ENCODE peak calls at places on chromosome 19, in nine cellular contexts. C is cardiac muscle cell, J is body of pancreas, W is IMR-90, L is AG10803, B is Peyer's patch, T is fibroblast of pulmonary artery, F is OCI-LY7, Z is left ventricle myocardium inferior. E is an unnamed sample.

GRCh38 chr19:16714702-16715294 is 4.8 kb upstream of the NWD1 start:
- DNase-seq in C (peak), J (peak), W (peak), L (peak), B (peak), T (peak), F (peak), Z (peak), E (peak)

GRCh38 chr19:30523791-30524190 is 151.6 kb downstream of the ZNF536 start:
- DNase-seq in C (no peak), J (no peak), W (no peak), L (no peak), B (no peak), T (no peak), F (no peak), Z (no peak), E (no peak)

GRCh38 chr19:19655051-19655594 is 8.4 kb downstream of the ATP13A1 start:
- DNase-seq in C (no peak), J (no peak), W (no peak), L (no peak), B (no peak), T (no peak), F (no peak), Z (no peak), E (no peak)

GRCh38 chr19:16381756-16382401 is 57.3 kb downstream of the KLF2 start:
- DNase-seq in C (peak), J (peak), W (no peak), L (peak), B (peak), T (peak), F (no peak), Z (peak), E (peak)

GRCh38 chr19:17327654-17328516 is 6.8 kb downstream of the ANO8 start:
- DNase-seq in C (peak), J (peak), W (no peak), L (no peak), B (peak), T (peak), F (no peak), Z (no peak), E (peak)

GRCh38 chr19:41351339-41352245 is 2.1 kb downstream of the TGFB1 start:
- DNase-seq in C (peak), J (no peak), W (peak), L (peak), B (peak), T (peak), F (peak), Z (peak), E (peak)

GRCh38 chr19:17027428-17027816 is 812 bp upstream of the CPAMD8 start:
- DNase-seq in C (no peak), J (no peak), W (no peak), L (no peak), B (no peak), T (no peak), F (no peak), Z (no peak), E (no peak)

GRCh38 chr19:29375429-29376093 is 150.2 kb upstream of the VSTM2B start:
- DNase-seq in C (no peak), J (no peak), W (no peak), L (no peak), B (peak), T (no peak), F (no peak), Z (no peak), E (no peak)

GRCh38 chr19:45408830-45409593 is 2.6 kb downstream of the POLR1G start:
- DNase-seq in C (no peak), J (no peak), W (no peak), L (no peak), B (no peak), T (no peak), F (no peak), Z (no peak), E (no peak)

GRCh38 chr19:41872384-41872774 is 4.7 kb upstream of the CD79A start:
- DNase-seq in C (no peak), J (no peak), W (no peak), L (no peak), B (no peak), T (no peak), F (no peak), Z (no peak), E (peak)

GRCh38 chr19:16301999-16302694 is 22.5 kb upstream of the KLF2 start:
- DNase-seq in C (no peak), J (no peak), W (peak), L (peak), B (no peak), T (peak), F (peak), Z (no peak), E (peak)

GRCh38 chr19:44344255-44344654 is 12.2 kb downstream of the ZNF112 start:
- DNase-seq in C (no peak), J (no peak), W (no peak), L (no peak), B (no peak), T (no peak), F (peak), Z (no peak), E (no peak)
- H3K4me3 ChIP-seq in C (no peak), J (no peak), W (no peak), L (no peak), B (no peak), T (no peak), F (no peak), Z (no peak), E (no peak)

GRCh38 chr19:54145541-54146158 is 8.1 kb downstream of the CNOT3 start:
- DNase-seq in C (no peak), J (no peak), W (no peak), L (no peak), B (no peak), T (no peak), F (no peak), Z (no peak), E (no peak)

GRCh38 chr19:54137913-54138776 is 583 bp downstream of the CNOT3 start:
- DNase-seq in C (no peak), J (peak), W (no peak), L (no peak), B (no peak), T (no peak), F (peak), Z (no peak), E (peak)

GRCh38 chr19:54138777-54139256 is 1.3 kb downstream of the CNOT3 start:
- DNase-seq in C (no peak), J (no peak), W (no peak), L (no peak), B (no peak), T (no peak), F (no peak), Z (no peak), E (no peak)

GRCh38 chr19:54141356-54141755 is 3.8 kb downstream of the CNOT3 start:
- DNase-seq in C (no peak), J (no peak), W (peak), L (peak), B (no peak), T (no peak), F (no peak), Z (no peak), E (no peak)

GRCh38 chr19:54142166-54142780 is 4.7 kb downstream of the CNOT3 start:
- DNase-seq in C (no peak), J (no peak), W (peak), L (no peak), B (no peak), T (no peak), F (no peak), Z (no peak), E (no peak)
- TF ChIP-seq CTCF in C (no peak), J (no peak), W (no peak), L (no peak), B (no peak), T (no peak), F (no peak), Z (no peak), E (no peak)

GRCh38 chr19:409515-410242 is 732 bp upstream of the C2CD4C start:
- DNase-seq in C (no peak), J (peak), W (no peak), L (no peak), B (peak), T (no peak), F (peak), Z (no peak), E (no peak)
- H3K4me3 ChIP-seq in C (peak), J (no peak), W (peak), L (no peak), B (peak), T (no peak), F (peak), Z (peak), E (no peak)

DNA sequence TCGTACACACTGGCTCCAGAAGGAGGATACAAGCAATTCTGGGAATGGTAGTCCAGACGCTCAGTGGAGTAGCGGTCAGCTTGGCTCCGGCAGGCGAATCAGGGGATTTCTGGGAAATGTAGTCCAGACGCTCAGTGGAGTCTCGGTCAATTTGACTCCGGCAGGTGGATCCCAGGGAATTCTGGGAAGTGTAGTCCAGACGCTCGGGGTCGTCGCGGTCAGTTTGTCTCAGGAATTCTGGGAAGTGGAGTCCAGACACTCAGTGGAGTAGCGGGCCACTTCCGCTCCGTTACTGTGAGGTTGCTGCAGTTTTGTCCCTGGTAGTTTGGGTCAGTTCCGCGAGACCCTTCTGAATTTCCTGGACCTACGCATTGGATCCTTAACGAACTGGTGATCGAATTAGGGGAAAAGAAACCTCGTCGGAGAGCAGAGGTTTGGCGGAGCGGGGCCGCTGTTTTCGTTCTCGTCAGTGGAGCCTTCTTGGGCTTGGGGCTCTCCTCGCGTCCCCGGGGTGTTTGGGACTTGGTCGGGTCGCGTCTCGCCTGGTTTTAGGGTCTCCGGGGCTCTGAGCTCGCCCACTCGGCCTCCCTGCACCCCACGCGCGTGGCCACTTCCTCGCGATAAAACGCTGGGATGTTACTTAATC is at the start of gene ZNF225:
- DNase-seq in C (peak), J (peak), W (peak), L (peak), B (peak), T (peak), F (peak), Z (peak), E (peak)
- TF ChIP-seq CTCF in C (no peak), J (no peak), W (no peak), L (peak), B (no peak), T (no peak), F (no peak), Z (peak), E (no peak)

GRCh38 chr19:10478476-10478875 is 24.7 kb downstream of the KEAP1 start:
- DNase-seq in C (no peak), J (no peak), W (peak), L (peak), B (no peak), T (no peak), F (no peak), Z (no peak), E (peak)
- H3K4me3 ChIP-seq in C (no peak), J (no peak), W (peak), L (peak), B (no peak), T (no peak), F (no peak), Z (peak), E (no peak)

DNA sequence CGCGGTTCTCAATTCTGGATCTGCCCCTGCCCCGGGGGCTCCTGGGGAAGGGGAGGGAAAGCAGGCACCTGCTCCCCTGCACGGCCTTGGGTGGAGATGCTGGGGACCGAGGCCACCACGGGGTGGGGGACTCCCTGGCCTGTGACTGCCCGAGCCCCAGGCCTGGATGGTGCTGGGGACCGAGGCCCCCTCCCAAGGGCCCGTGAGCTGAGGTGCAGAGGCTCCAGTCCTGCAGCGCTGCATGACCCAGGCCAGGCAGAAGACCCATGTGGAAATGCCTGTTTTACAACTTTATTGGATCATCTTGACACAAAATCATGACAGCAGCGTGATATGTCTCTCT is 4.0 kb downstream of the IZUMO4 start:
- DNase-seq in C (no peak), J (no peak), W (no peak), L (no peak), B (no peak), T (no peak), F (no peak), Z (no peak), E (no peak)
- TF ChIP-seq CTCF in C (no peak), J (no peak), W (no peak), L (no peak), B (no peak), T (no peak), F (no peak), Z (no peak), E (no peak)

GRCh38 chr19:14439014-14439413 is 5.9 kb downstream of the PKN1 start:
- DNase-seq in C (no peak), J (no peak), W (no peak), L (no peak), B (no peak), T (no peak), F (no peak), Z (no peak), E (no peak)

GRCh38 chr19:14437578-14438140 is 4.6 kb downstream of the PKN1 start:
- DNase-seq in C (no peak), J (no peak), W (no peak), L (no peak), B (no peak), T (no peak), F (no peak), Z (no peak), E (no peak)

GRCh38 chr19:14441041-14441938 is 8.2 kb downstream of the PKN1 start:
- DNase-seq in C (no peak), J (no peak), W (no peak), L (no peak), B (no peak), T (no peak), F (no peak), Z (peak), E (no peak)

GRCh38 chr19:14442904-14443631 is 10.0 kb downstream of the PKN1 start:
- DNase-seq in C (no peak), J (no peak), W (no peak), L (no peak), B (no peak), T (no peak), F (no peak), Z (no peak), E (no peak)

GRCh38 chr19:14440049-14440448 is 6.9 kb downstream of the PKN1 start:
- DNase-seq in C (no peak), J (no peak), W (no peak), L (no peak), B (peak), T (no peak), F (peak), Z (peak), E (peak)
- H3K4me3 ChIP-seq in C (no peak), J (no peak), W (no peak), L (no peak), B (peak), T (no peak), F (peak), Z (peak), E (no peak)